ENCODE peak calls at places on chromosomes 12 and 14, in five cellular contexts. Y, Z, M, H and D are unnamed samples.

GRCh38 chr12:52058631-52059324 is 7.5 kb downstream of the NR4A1 start:
- DNase-seq in Y (no peak), Z (peak; percentile 45), M (no peak), H (peak; percentile 86), D (no peak)

GRCh38 chr12:2691001-2691339 is 103.8 kb upstream of the FKBP4 start:
- DNase-seq in Y (peak; percentile 71), Z (peak; percentile 49), M (no peak), H (no peak), D (peak; percentile 41)

GRCh38 chr12:7114851-7115250 is 5.8 kb upstream of the C1RL start:
- DNase-seq in Y (no peak), Z (no peak), M (no peak), H (no peak), D (no peak)

GRCh38 chr12:104494137-104494815 is 37.5 kb downstream of the CHST11 start:
- DNase-seq in Y (no peak), Z (peak; percentile 51), M (no peak), H (peak; percentile 23), D (peak; percentile 18)

GRCh38 chr14:91245029-91245428 is 525 bp upstream of the GPR68 start:
- DNase-seq in Y (no peak), Z (no peak), M (no peak), H (no peak), D (peak; percentile 63)

GRCh38 chr12:30000401-30000800 is 216.7 kb upstream of the TMTC1 start:
- DNase-seq in Y (no peak), Z (no peak), M (no peak), H (no peak), D (no peak)

GRCh38 chr14:104428860-104429259 is 150.7 kb upstream of the C14orf180 start:
- DNase-seq in Y (no peak), Z (no peak), M (no peak), H (no peak), D (no peak)

GRCh38 chr14:68794856-68795601 is 2.2 kb upstream of the ZFP36L1 start:
- DNase-seq in Y (peak; percentile 78), Z (no peak), M (peak; percentile 67), H (peak; percentile 82), D (peak; percentile 26)

GRCh38 chr12:58933068-58933681 is 12.9 kb upstream of the LRIG3 start:
- DNase-seq in Y (peak; percentile 55), Z (no peak), M (no peak), H (no peak), D (no peak)

GRCh38 chr14:35121026-35121886 is 534 bp downstream of the PPP2R3C start:
- DNase-seq in Y (no peak), Z (peak; percentile 51), M (no peak), H (no peak), D (no peak)

GRCh38 chr12:132600048-132601032 is 10.0 kb downstream of the LRCOL1 start:
- DNase-seq in Y (peak; percentile 73), Z (peak; percentile 78), M (peak; percentile 67), H (peak; percentile 78), D (peak; percentile 42)

GRCh38 chr12:121858662-121859572 is at the start of gene HPD:
- DNase-seq in Y (peak; percentile 91), Z (no peak), M (no peak), H (peak; percentile 86), D (no peak)

GRCh38 chr12:93139028-93139665 is 210.1 kb upstream of the EEA1 start:
- DNase-seq in Y (no peak), Z (no peak), M (no peak), H (no peak), D (no peak)

GRCh38 chr14:32703246-32703645 is 235.4 kb upstream of the NPAS3 start:
- DNase-seq in Y (no peak), Z (no peak), M (peak; percentile 20), H (peak; percentile 23), D (no peak)

GRCh38 chr12:73413051-73413450 is 1124.6 kb upstream of the ATXN7L3B start:
- DNase-seq in Y (no peak), Z (no peak), M (no peak), H (no peak), D (no peak)

GRCh38 chr12:58393152-58393551 is 451.8 kb downstream of the ATP23 start:
- DNase-seq in Y (no peak), Z (no peak), M (no peak), H (no peak), D (no peak)

DNA sequence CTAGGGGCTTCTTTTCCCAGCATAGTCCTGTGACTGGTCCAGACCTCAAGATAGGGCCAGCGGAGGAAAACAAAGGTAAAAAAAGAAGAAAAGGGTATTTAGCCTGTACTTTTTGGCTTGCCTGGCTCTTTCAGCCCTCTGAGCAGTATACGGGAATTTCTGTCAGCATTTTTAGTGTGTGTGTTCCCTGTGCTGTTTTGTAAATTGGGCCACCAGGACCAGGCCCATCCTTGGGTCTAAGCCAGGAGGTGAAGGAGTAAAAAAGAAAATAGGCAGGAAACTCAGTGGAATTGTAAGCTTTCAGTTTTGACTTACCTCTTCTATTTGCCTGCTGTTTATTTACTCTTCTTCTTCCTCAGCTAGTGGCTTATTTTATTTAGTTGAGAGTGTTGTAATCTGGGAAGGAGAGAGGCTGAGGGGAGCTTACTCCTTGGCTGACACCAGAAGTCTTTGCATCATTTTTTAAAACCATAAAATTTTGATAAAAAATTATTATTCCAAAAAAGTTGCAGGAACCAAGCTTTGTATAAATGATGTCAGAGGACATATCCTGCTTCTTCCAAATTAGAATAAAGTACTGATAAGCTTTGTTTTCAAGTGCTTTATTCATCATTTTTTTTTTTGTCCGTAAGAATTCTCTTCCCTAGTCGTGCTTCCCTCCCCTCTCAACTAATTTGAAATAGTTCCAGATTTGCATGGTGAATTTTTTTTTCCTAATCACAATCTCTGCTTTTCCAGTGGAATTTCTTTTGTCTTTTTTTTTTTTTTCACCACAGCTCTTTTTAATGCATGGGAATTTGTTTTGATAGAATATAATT is 63.8 kb downstream of the DIP2B start:
- DNase-seq in Y (no peak), Z (no peak), M (peak; percentile 33), H (no peak), D (no peak)
- H3K4me1 ChIP-seq in Y (peaks cover 2% of the 10 kb centered on the region), Z (peaks cover 84% of the 10 kb centered on the region), M (peaks cover 42% of the 10 kb centered on the region), H (peaks cover 20% of the 10 kb centered on the region), D (peaks cover 13% of the 10 kb centered on the region)

DNA sequence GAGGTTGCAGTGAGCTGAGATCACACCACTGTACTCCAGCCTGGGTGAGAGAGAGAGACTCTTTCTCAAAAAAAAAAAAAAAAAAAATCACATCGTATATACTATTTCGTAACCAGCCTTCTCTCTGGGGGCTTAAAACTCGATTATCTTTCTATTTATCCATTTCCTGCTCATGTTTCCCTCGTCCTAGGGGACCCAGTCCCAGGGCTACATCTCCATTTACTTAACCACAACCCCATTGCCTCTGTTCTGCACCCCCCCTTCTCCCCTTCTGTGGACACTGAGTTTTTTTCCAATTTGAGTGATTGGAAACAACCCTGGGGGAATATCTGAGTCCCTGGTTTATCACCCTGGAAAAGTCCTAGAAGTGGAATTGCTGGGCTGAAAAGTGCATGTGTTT is 36.2 kb upstream of the YY1 start:
- DNase-seq in Y (no peak), Z (no peak), M (no peak), H (no peak), D (no peak)
- H3K4me1 ChIP-seq in Y (no peaks in the 10 kb centered on the region), Z (peaks cover 6% of the 10 kb centered on the region), M (no peaks in the 10 kb centered on the region), H (no peaks in the 10 kb centered on the region), D (no peaks in the 10 kb centered on the region)

GRCh38 chr12:5567021-5567744 is 135.3 kb downstream of the NTF3 start:
- DNase-seq in Y (no peak), Z (no peak), M (no peak), H (no peak), D (no peak)
- H3K4me1 ChIP-seq in Y (peaks cover 3% of the 10 kb centered on the region), Z (peaks cover 12% of the 10 kb centered on the region), M (no peaks in the 10 kb centered on the region), H (peaks cover 7% of the 10 kb centered on the region), D (no peaks in the 10 kb centered on the region)

DNA sequence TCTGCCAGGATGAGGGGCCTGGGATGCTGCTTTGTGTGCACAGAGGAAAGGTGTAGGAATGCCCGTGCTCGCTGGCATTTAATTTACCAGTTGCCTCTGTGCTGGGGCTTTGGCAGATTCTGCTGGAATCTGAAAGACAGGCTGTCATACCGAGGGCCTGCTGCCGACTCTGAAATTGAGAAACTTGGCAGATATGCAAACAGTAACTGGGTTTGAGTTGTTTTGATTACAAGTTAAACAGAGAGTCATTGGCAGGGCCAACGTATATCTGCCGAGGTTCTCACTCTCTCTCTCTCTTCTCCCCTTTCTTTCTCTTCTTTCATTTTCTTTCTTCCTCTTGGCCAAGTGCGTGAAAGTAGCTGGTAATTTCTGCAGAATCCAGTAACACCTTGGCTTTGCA is 618.7 kb downstream of the VRK1 start:
- DNase-seq in Y (no peak), Z (no peak), M (no peak), H (no peak), D (no peak)
- H3K4me1 ChIP-seq in Y (peaks cover 4% of the 10 kb centered on the region), Z (peaks cover 7% of the 10 kb centered on the region), M (no peaks in the 10 kb centered on the region), H (no peaks in the 10 kb centered on the region), D (peaks cover 14% of the 10 kb centered on the region)